ENCODE peak calls at places on chromosome 11, in six cellular contexts. Y is HCT116, D is endothelial cell of umbilical vein, T is mammary epithelial cell, Z is PC-9, M is IMR-90. W is an unnamed sample.
A peak's percentile ranks its signal among the peaks of the same experiment; 100 is the strongest.

GRCh38 chr11:79768343-79768742 is 327.5 kb upstream of the TENM4 start:
- DNase-seq in Y (no peak), D (no peak), Z (no peak), M (no peak), T (no peak), W (peak; percentile 52)

GRCh38 chr11:8839957-8840945 is 70.7 kb upstream of the AKIP1 start:
- DNase-seq in Y (no peak), D (peak; percentile 92), Z (no peak), T (peak; percentile 81), M (peak; percentile 74), W (no peak)

GRCh38 chr11:2911088-2912037 is 17.9 kb downstream of the PHLDA2 start:
- DNase-seq in Y (no peak), T (peak; percentile 50), Z (peak; percentile 53), D (no peak), M (no peak), W (no peak)

GRCh38 chr11:19055905-19056304 is 4.6 kb downstream of the MRGPRX2 start:
- DNase-seq in Y (no peak), Z (no peak), M (no peak), D (no peak), T (no peak), W (no peak)

GRCh38 chr11:74090701-74091100 is 80.1 kb downstream of the C2CD3 start:
- DNase-seq in D (no peak), Z (no peak), M (peak; percentile 29), Y (no peak), T (no peak), W (no peak)

GRCh38 chr11:46723359-46723680 is 4.3 kb downstream of the F2 start:
- DNase-seq in M (no peak), D (no peak), Z (no peak), T (no peak), Y (no peak), W (no peak)

GRCh38 chr11:94504689-94505293 is 7.5 kb upstream of the C11orf97 start:
- DNase-seq in D (peak; percentile 66), T (peak; percentile 38), M (peak; percentile 68), Y (peak; percentile 51), Z (peak; percentile 69), W (peak; percentile 95)

GRCh38 chr11:65445604-65446445 is 23.2 kb downstream of the NEAT1 start:
- DNase-seq in Y (no peak), D (peak; percentile 55), M (peak; percentile 37), T (no peak), Z (peak; percentile 34), W (peak; percentile 63)

GRCh38 chr11:69894126-69895047 is 75.2 kb upstream of the FGF3 start:
- DNase-seq in D (no peak), T (peak; percentile 17), Z (peak; percentile 96), Y (no peak), M (peak; percentile 77), W (no peak)

GRCh38 chr11:13174090-13174489 is 103.5 kb upstream of the BMAL1 start:
- DNase-seq in T (no peak), D (no peak), Y (no peak), Z (no peak), M (peak; percentile 28), W (no peak)

GRCh38 chr11:8832571-8833260 is 78.3 kb upstream of the AKIP1 start:
- DNase-seq in D (no peak), M (peak; percentile 83), Y (no peak), Z (peak; percentile 67), T (peak; percentile 90), W (no peak)

GRCh38 chr11:33453225-33453624 is 196.0 kb downstream of the HIPK3 start:
- DNase-seq in Y (no peak), T (no peak), M (no peak), D (no peak), Z (no peak), W (no peak)

GRCh38 chr11:19511066-19511412 is 201.6 kb upstream of the NAV2 start:
- DNase-seq in Y (no peak), M (no peak), T (no peak), D (no peak), Z (no peak), W (no peak)

GRCh38 chr11:126360049-126360446 is 4.6 kb downstream of the ST3GAL4 start:
- DNase-seq in T (no peak), D (no peak), Z (peak; percentile 32), M (no peak), Y (no peak), W (no peak)

GRCh38 chr11:18731949-18732821 is 6.2 kb upstream of the IGSF22 start:
- DNase-seq in M (peak; percentile 38), Z (no peak), T (peak; percentile 24), Y (peak; percentile 19), D (peak; percentile 60), W (peak; percentile 82)

GRCh38 chr11:8573750-8574149 is 20.3 kb downstream of the STK33 start:
- DNase-seq in Y (no peak), M (no peak), T (no peak), D (no peak), Z (no peak), W (no peak)

GRCh38 chr11:64007160-64007628 is 21.0 kb downstream of the OTUB1 start:
- DNase-seq in Z (no peak), T (peak; percentile 20), M (no peak), Y (no peak), D (no peak), W (peak; percentile 50)

DNA sequence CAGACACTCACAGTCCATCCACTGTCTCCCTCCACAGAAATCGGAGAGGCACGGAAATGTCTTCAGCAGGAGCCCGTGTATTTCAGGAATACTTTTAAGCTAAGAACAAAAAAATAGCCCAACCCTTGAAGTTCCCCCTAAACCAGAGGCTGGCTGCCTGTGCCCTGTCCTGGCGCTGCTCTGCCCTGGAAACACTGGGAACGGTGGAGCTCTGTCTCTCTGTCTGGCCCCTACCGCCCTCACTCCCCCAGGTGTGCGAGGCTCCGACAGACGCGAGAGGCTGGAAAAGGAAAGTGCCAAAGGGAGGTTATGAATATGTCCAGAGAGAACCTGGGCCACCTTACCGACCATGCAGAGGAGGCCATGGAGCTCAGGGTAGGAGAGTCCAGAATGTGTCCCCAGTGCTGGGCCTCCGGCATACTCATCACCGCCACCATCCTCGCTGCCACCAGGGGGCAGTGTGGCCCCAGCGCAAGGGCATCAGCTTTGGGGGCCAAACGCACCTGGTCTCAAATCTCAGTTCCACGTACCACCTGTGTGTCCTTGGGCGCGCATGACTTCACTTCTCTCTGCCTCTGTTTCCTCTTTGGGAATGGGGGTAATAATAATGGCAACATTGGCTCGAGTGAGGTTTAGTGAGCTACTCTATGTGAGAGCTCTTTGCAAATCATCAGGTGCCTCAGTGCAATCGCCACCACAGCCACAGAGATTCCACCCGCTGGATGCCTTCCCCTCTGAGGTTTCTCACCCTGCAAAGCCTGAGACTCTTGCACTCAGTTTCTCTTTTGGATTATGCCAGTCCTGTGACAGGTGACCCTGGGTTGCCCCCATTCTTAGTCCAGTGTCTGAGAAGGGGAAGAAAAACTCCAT is 10.4 kb upstream of the SLCO2B1 start:
- DNase-seq in T (peak; percentile 20), M (peak; percentile 11), Y (peak; percentile 34), D (peak; percentile 41), Z (peak; percentile 43), W (peak; percentile 92)
- H2AFZ ChIP-seq in T (peak overlapping the region; percentile 6), M (peak overlapping the region; percentile 44), Y (peak overlapping the region; percentile 75), D (no peak overlapping the region), Z (no peak overlapping the region), W (no peak overlapping the region)

DNA sequence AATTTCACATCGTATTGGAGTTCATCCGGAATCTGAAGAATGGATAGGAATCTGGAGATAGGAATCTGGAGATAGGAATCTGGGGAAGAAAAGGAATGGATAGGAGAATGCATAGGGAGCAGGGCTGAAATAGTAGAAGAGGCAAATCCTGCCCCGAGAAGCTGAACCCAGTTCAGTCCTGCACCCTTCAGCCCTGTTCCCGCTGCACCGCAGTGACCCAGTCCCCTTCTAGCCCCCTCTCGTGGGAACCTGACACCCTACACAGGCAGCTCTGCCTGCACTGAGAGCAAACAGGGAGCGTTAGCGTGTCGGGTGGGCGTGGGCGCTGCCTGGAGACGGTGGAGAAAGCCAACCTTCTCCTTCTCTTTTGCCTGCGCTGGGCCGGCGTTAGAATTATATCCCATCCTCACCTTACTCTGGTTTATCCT is 1.1 kb upstream of the CCKBR start:
- DNase-seq in Z (no peak), T (no peak), Y (no peak), M (no peak), D (no peak), W (no peak)
- H2AFZ ChIP-seq in Z (no peak overlapping the region), T (peak overlapping the region; percentile 36), Y (no peak overlapping the region), M (peak overlapping the region; percentile 62), D (no peak overlapping the region), W (no peak overlapping the region)

GRCh38 chr11:44621784-44622183 is 56.3 kb downstream of the CD82 start:
- DNase-seq in T (no peak), D (no peak), M (no peak), Y (no peak), Z (no peak), W (no peak)
- H2AFZ ChIP-seq in T (no peak overlapping the region), D (no peak overlapping the region), M (no peak overlapping the region), Y (no peak overlapping the region), Z (no peak overlapping the region), W (no peak overlapping the region)

GRCh38 chr11:123186291-123186690 is 8.8 kb downstream of the CLMP start:
- DNase-seq in T (peak; percentile 83), Y (no peak), D (no peak), M (no peak), Z (peak; percentile 82), W (no peak)
- H2AFZ ChIP-seq in T (no peak overlapping the region), Y (no peak overlapping the region), D (no peak overlapping the region), M (no peak overlapping the region), Z (no peak overlapping the region), W (no peak overlapping the region)

DNA sequence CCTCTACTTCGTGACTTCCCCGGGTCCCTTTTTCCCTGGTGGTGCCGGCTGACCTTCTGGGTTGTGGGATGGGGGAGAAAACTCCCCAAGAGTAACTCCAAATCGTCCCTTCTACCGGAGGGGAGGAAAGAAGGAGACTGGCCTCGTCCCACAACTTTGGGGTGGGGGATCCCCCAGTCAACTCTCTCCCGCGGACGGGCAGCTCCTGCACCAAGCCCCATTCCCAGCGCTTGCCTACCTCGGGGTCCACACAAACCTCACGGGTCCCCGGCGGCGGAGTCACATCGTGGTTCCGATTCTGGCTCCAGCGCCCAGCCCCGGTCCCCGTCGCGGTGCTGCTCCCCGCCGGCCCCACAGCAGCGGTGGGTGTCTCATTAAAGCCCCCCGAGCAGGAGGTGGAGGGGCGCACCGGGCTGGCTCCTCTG is 317 bp downstream of the BDNF start:
- DNase-seq in Y (no peak), T (no peak), D (no peak), Z (no peak), M (no peak), W (peak; percentile 27)
- H2AFZ ChIP-seq in Y (no peak overlapping the region), T (peak overlapping the region; percentile 90), D (peak overlapping the region; percentile 97), Z (peak overlapping the region; percentile 91), M (peak overlapping the region; percentile 79), W (no peak overlapping the region)

GRCh38 chr11:44862546-44863101 is 88.1 kb downstream of the TP53I11 start:
- DNase-seq in Z (peak; percentile 62), Y (no peak), D (no peak), T (peak; percentile 9), M (no peak), W (no peak)
- H2AFZ ChIP-seq in Z (no peak overlapping the region), Y (no peak overlapping the region), D (no peak overlapping the region), T (no peak overlapping the region), M (peak overlapping the region; percentile 78), W (no peak overlapping the region)